ENCODE peak calls at places on chromosome 15, in eight cellular contexts. L, R, Q, Z, H, P, M and E are unnamed samples.
A peak's percentile ranks its signal among the peaks of the same experiment; 100 is the strongest.

GRCh38 chr15:90845201-90845949 is 23.0 kb upstream of the FURIN start:
- DNase-seq in L (peak; percentile 41), P (peak; percentile 70), M (peak; percentile 92), H (no peak), Z (no peak), Q (no peak), R (no peak), E (peak; percentile 60)

GRCh38 chr15:43930556-43930955 is 103.8 kb downstream of the WDR76 start:
- DNase-seq in Q (no peak), P (peak; percentile 46), L (no peak), Z (no peak), H (no peak), M (no peak), R (no peak), E (no peak)

GRCh38 chr15:65395567-65396185 is 17.9 kb upstream of the IGDCC3 start:
- DNase-seq in P (no peak), M (no peak), Z (no peak), R (no peak), L (no peak), Q (no peak), H (no peak), E (no peak)

GRCh38 chr15:29890761-29891457 is 68.6 kb upstream of the TJP1 start:
- DNase-seq in L (no peak), R (no peak), Z (no peak), Q (no peak), H (no peak), P (no peak), M (no peak), E (peak; percentile 74)

GRCh38 chr15:74301583-74302374 is 65.7 kb downstream of the CCDC33 start:
- DNase-seq in M (no peak), Q (no peak), H (no peak), P (no peak), R (no peak), L (no peak), Z (no peak), E (no peak)

GRCh38 chr15:66858423-66859207 is 156.6 kb downstream of the SMAD6 start:
- DNase-seq in L (no peak), Q (no peak), R (peak; percentile 24), M (no peak), Z (no peak), H (no peak), P (no peak), E (no peak)

GRCh38 chr15:101035611-101036010 is 116.5 kb downstream of the LRRK1 start:
- DNase-seq in L (no peak), Z (no peak), P (peak; percentile 40), M (no peak), H (no peak), Q (no peak), R (no peak), E (no peak)

GRCh38 chr15:67066041-67067021 is 929 bp downstream of the SMAD3 start:
- DNase-seq in Q (peak; percentile 28), P (peak; percentile 12), L (no peak), M (peak; percentile 44), H (no peak), R (no peak), Z (no peak), E (no peak)

GRCh38 chr15:63277044-63277892 is at the start of gene APH1B:
- DNase-seq in M (peak; percentile 61), R (peak; percentile 86), H (peak; percentile 72), L (peak; percentile 85), Z (peak; percentile 75), P (peak; percentile 90), Q (peak; percentile 80), E (peak; percentile 91)

GRCh38 chr15:41561777-41562145 is 2.7 kb downstream of the TYRO3 start:
- DNase-seq in R (no peak), M (no peak), H (peak; percentile 89), Q (no peak), P (no peak), L (peak; percentile 29), Z (no peak), E (peak; percentile 30)

GRCh38 chr15:75921732-75922703 is 18.3 kb downstream of the FBXO22 start:
- DNase-seq in M (peak; percentile 93), P (peak; percentile 38), Q (no peak), R (no peak), L (peak; percentile 84), Z (no peak), H (no peak), E (no peak)

GRCh38 chr15:59294961-59295741 is 77.5 kb downstream of the MYO1E start:
- DNase-seq in Q (no peak), Z (no peak), L (no peak), M (peak; percentile 94), R (no peak), P (no peak), H (no peak), E (peak; percentile 34)

GRCh38 chr15:72784233-72784876 is 797 bp upstream of the ADPGK start:
- DNase-seq in Q (peak; percentile 50), L (peak; percentile 69), M (peak; percentile 86), P (peak; percentile 75), R (no peak), Z (peak; percentile 36), H (no peak), E (no peak)

GRCh38 chr15:52078197-52078875 is 34.2 kb downstream of the BCL2L10 start:
- DNase-seq in Q (no peak), L (no peak), M (no peak), R (no peak), H (no peak), Z (no peak), P (no peak), E (no peak)

GRCh38 chr15:22979069-22979698 is 984 bp downstream of the CYFIP1 start:
- DNase-seq in Z (no peak), Q (peak; percentile 24), L (peak; percentile 71), M (peak; percentile 31), R (no peak), P (peak; percentile 70), H (peak; percentile 48), E (peak; percentile 67)

GRCh38 chr15:92909131-92909781 is 9.1 kb downstream of the CHD2 start:
- DNase-seq in H (no peak), Q (no peak), L (no peak), Z (no peak), R (peak; percentile 54), P (no peak), M (peak; percentile 62), E (no peak)

GRCh38 chr15:90660195-90660995 is 56.8 kb upstream of the BLM start:
- DNase-seq in R (peak; percentile 88), Z (peak; percentile 25), M (peak; percentile 92), P (peak; percentile 95), H (no peak), Q (peak; percentile 66), L (peak; percentile 89), E (peak; percentile 66)

GRCh38 chr15:55344206-55344605 is 25.2 kb downstream of the PIGB start:
- DNase-seq in L (no peak), R (no peak), M (no peak), P (peak; percentile 3), Z (no peak), Q (no peak), H (no peak), E (peak; percentile 90)

GRCh38 chr15:26443321-26443720 is 329.5 kb downstream of the GABRB3 start:
- DNase-seq in R (no peak), Z (no peak), M (no peak), Q (no peak), L (no peak), H (no peak), P (no peak), E (no peak)

GRCh38 chr15:58396181-58396580 is 35.6 kb upstream of the LIPC start:
- DNase-seq in Z (no peak), R (no peak), H (no peak), P (no peak), Q (no peak), L (no peak), M (peak; percentile 92), E (no peak)

GRCh38 chr15:65088643-65089021 is 12.1 kb downstream of the KBTBD13 start:
- DNase-seq in Q (no peak), R (no peak), H (no peak), P (no peak), L (no peak), M (no peak), Z (no peak), E (no peak)

GRCh38 chr15:41926184-41927056 is 32.6 kb upstream of the SPTBN5 start:
- DNase-seq in Q (no peak), P (no peak), L (no peak), H (no peak), Z (no peak), M (no peak), R (no peak), E (no peak)

GRCh38 chr15:70758790-70759462 is 4.4 kb downstream of the UACA start:
- DNase-seq in R (no peak), Z (no peak), P (no peak), Q (no peak), M (no peak), H (no peak), L (no peak), E (no peak)

GRCh38 chr15:78840661-78841060 is 29.4 kb upstream of the ADAMTS7 start:
- DNase-seq in M (peak; percentile 84), H (no peak), L (no peak), P (peak; percentile 88), R (peak; percentile 80), Z (no peak), Q (no peak), E (no peak)

GRCh38 chr15:63601026-63601726 is 4.0 kb downstream of the FBXL22 start:
- DNase-seq in Q (peak; percentile 51), H (no peak), R (no peak), Z (peak; percentile 33), P (peak; percentile 58), L (peak; percentile 39), M (no peak), E (peak; percentile 40)